ENCODE peak calls at places on chromosomes 2 and 18, in four cellular contexts. One of them, this sample, is unnamed.

GRCh38 chr2:216348909-216349308 is 23.4 kb downstream of the MARCHF4 start:
- DNase-seq in colonic mucosa: no peak
- DNase-seq in activated T-cell treated with anti-CD3 and anti-CD28 coated beads, Interleukin-2, amount 50 U/mL, for 24 hours: no peak
- DNase-seq in ACHN: peak
- DNase-seq in this sample: no peak

GRCh38 chr2:233746475-233747282 is 13.4 kb upstream of the UGT1A1 start:
- DNase-seq in ACHN: no peak
- DNase-seq in colonic mucosa: no peak
- DNase-seq in activated T-cell treated with anti-CD3 and anti-CD28 coated beads, Interleukin-2, amount 50 U/mL, for 24 hours: no peak
- DNase-seq in this sample: no peak

GRCh38 chr2:158723921-158724802 is 71.0 kb upstream of the DAPL1 start:
- DNase-seq in colonic mucosa: no peak
- DNase-seq in activated T-cell treated with anti-CD3 and anti-CD28 coated beads, Interleukin-2, amount 50 U/mL, for 24 hours: no peak
- DNase-seq in ACHN: peak
- DNase-seq in this sample: no peak

GRCh38 chr2:61504949-61505348 is 33.2 kb downstream of the XPO1 start:
- DNase-seq in colonic mucosa: no peak
- DNase-seq in activated T-cell treated with anti-CD3 and anti-CD28 coated beads, Interleukin-2, amount 50 U/mL, for 24 hours: no peak
- DNase-seq in ACHN: no peak
- DNase-seq in this sample: no peak

GRCh38 chr2:163182764-163183354 is 344.3 kb upstream of the KCNH7 start:
- DNase-seq in colonic mucosa: no peak
- DNase-seq in activated T-cell treated with anti-CD3 and anti-CD28 coated beads, Interleukin-2, amount 50 U/mL, for 24 hours: no peak
- DNase-seq in ACHN: peak
- DNase-seq in this sample: peak

GRCh38 chr2:24923106-24923505 is 3.1 kb upstream of the ADCY3 start:
- DNase-seq in colonic mucosa: no peak
- DNase-seq in ACHN: no peak
- DNase-seq in activated T-cell treated with anti-CD3 and anti-CD28 coated beads, Interleukin-2, amount 50 U/mL, for 24 hours: no peak
- DNase-seq in this sample: no peak

GRCh38 chr2:190986221-190986953 is 27.6 kb downstream of the STAT1 start:
- DNase-seq in ACHN: no peak
- DNase-seq in colonic mucosa: no peak
- DNase-seq in activated T-cell treated with anti-CD3 and anti-CD28 coated beads, Interleukin-2, amount 50 U/mL, for 24 hours: no peak
- DNase-seq in this sample: no peak

GRCh38 chr2:19131871-19132270 is 226.6 kb downstream of the OSR1 start:
- DNase-seq in activated T-cell treated with anti-CD3 and anti-CD28 coated beads, Interleukin-2, amount 50 U/mL, for 24 hours: no peak
- DNase-seq in ACHN: no peak
- DNase-seq in colonic mucosa: no peak
- DNase-seq in this sample: no peak

GRCh38 chr2:31522742-31523141 is 58.0 kb downstream of the SRD5A2 start:
- DNase-seq in activated T-cell treated with anti-CD3 and anti-CD28 coated beads, Interleukin-2, amount 50 U/mL, for 24 hours: no peak
- DNase-seq in colonic mucosa: no peak
- DNase-seq in ACHN: no peak
- DNase-seq in this sample: no peak

GRCh38 chr2:42794271-42795046 is 2.1 kb upstream of the HAAO start:
- DNase-seq in ACHN: peak
- DNase-seq in activated T-cell treated with anti-CD3 and anti-CD28 coated beads, Interleukin-2, amount 50 U/mL, for 24 hours: no peak
- DNase-seq in colonic mucosa: no peak
- DNase-seq in this sample: no peak

GRCh38 chr18:36440614-36441013 is 143.1 kb downstream of the FHOD3 start:
- DNase-seq in ACHN: peak
- DNase-seq in activated T-cell treated with anti-CD3 and anti-CD28 coated beads, Interleukin-2, amount 50 U/mL, for 24 hours: no peak
- DNase-seq in colonic mucosa: no peak
- DNase-seq in this sample: no peak

GRCh38 chr2:111898703-111899514 is 502 bp downstream of the MERTK start:
- DNase-seq in colonic mucosa: no peak
- DNase-seq in activated T-cell treated with anti-CD3 and anti-CD28 coated beads, Interleukin-2, amount 50 U/mL, for 24 hours: peak
- DNase-seq in ACHN: no peak
- DNase-seq in this sample: peak

GRCh38 chr18:23033079-23033478 is 100.0 kb downstream of the RBBP8 start:
- DNase-seq in activated T-cell treated with anti-CD3 and anti-CD28 coated beads, Interleukin-2, amount 50 U/mL, for 24 hours: no peak
- DNase-seq in colonic mucosa: peak
- DNase-seq in ACHN: no peak
- DNase-seq in this sample: no peak

GRCh38 chr2:54671875-54672586 is 51.4 kb upstream of the EML6 start:
- DNase-seq in colonic mucosa: no peak
- DNase-seq in activated T-cell treated with anti-CD3 and anti-CD28 coated beads, Interleukin-2, amount 50 U/mL, for 24 hours: no peak
- DNase-seq in ACHN: no peak
- DNase-seq in this sample: no peak

GRCh38 chr2:118124293-118124891 is 36.1 kb downstream of the INSIG2 start:
- DNase-seq in activated T-cell treated with anti-CD3 and anti-CD28 coated beads, Interleukin-2, amount 50 U/mL, for 24 hours: no peak
- DNase-seq in colonic mucosa: no peak
- DNase-seq in ACHN: no peak
- DNase-seq in this sample: peak

GRCh38 chr2:14915983-14916382 is 283.5 kb downstream of the LRATD1 start:
- DNase-seq in colonic mucosa: no peak
- DNase-seq in ACHN: no peak
- DNase-seq in activated T-cell treated with anti-CD3 and anti-CD28 coated beads, Interleukin-2, amount 50 U/mL, for 24 hours: no peak
- DNase-seq in this sample: no peak

GRCh38 chr2:68776124-68776523 is 41.5 kb downstream of the ARHGAP25 start:
- DNase-seq in ACHN: no peak
- DNase-seq in activated T-cell treated with anti-CD3 and anti-CD28 coated beads, Interleukin-2, amount 50 U/mL, for 24 hours: no peak
- DNase-seq in colonic mucosa: no peak
- DNase-seq in this sample: no peak

GRCh38 chr18:12255626-12256026 is 1.5 kb downstream of the CIDEA start:
- DNase-seq in activated T-cell treated with anti-CD3 and anti-CD28 coated beads, Interleukin-2, amount 50 U/mL, for 24 hours: no peak
- DNase-seq in colonic mucosa: no peak
- DNase-seq in ACHN: no peak
- DNase-seq in this sample: no peak